ENCODE peak calls at places on chromosomes 11 and 22, in six cellular contexts. E is effector memory CD4-positive, alpha-beta T cell; R is left ventricle myocardium inferior; D is endodermal cell; Y is right lobe of liver; J is PC-3. V is an unnamed sample.
A peak's percentile ranks its signal among the peaks of the same experiment; 100 is the strongest.

GRCh38 chr22:26734339-26735018 is 77.1 kb downstream of the MIAT start:
- DNase-seq in E (no peak), R (no peak), D (no peak), Y (no peak), J (no peak), V (no peak)

GRCh38 chr11:12179521-12179920 is 69.1 kb downstream of the MICAL2 start:
- DNase-seq in E (no peak), R (no peak), D (no peak), Y (no peak), J (no peak), V (peak; percentile 12)

GRCh38 chr11:134124660-134125451 is 56.0 kb downstream of the JAM3 start:
- DNase-seq in E (no peak), R (peak; percentile 62), D (peak; percentile 89), Y (peak; percentile 59), J (no peak), V (peak; percentile 70)

GRCh38 chr11:43467958-43468357 is 109.2 kb downstream of the TTC17 start:
- DNase-seq in E (no peak), R (no peak), D (no peak), Y (no peak), J (no peak), V (no peak)

GRCh38 chr11:18836415-18836814 is 44.8 kb upstream of the PTPN5 start:
- DNase-seq in E (no peak), R (no peak), D (peak; percentile 74), Y (no peak), J (peak; percentile 23), V (no peak)

GRCh38 chr22:36211237-36211881 is 9.8 kb upstream of the APOL4 start:
- DNase-seq in E (no peak), R (no peak), D (peak; percentile 12), Y (no peak), J (no peak), V (no peak)

GRCh38 chr11:102727890-102728289 is 3.1 kb upstream of the MMP8 start:
- DNase-seq in E (no peak), R (no peak), D (no peak), Y (no peak), J (peak; percentile 66), V (no peak)

GRCh38 chr11:2590951-2591754 is 108.6 kb downstream of the KCNQ1OT1 start:
- DNase-seq in E (no peak), R (no peak), D (no peak), Y (no peak), J (no peak), V (peak; percentile 52)

GRCh38 chr11:47399860-47400812 is 8.3 kb upstream of the SLC39A13 start:
- DNase-seq in E (peak; percentile 33), R (peak; percentile 48), D (peak; percentile 78), Y (peak; percentile 61), J (no peak), V (no peak)

GRCh38 chr11:133833101-133833898 is 12.0 kb downstream of the SPATA19 start:
- DNase-seq in E (no peak), R (no peak), D (peak; percentile 47), Y (no peak), J (no peak), V (no peak)

GRCh38 chr11:65576867-65577755 is 1.3 kb downstream of the EHBP1L1 start:
- DNase-seq in E (no peak), R (peak; percentile 55), D (no peak), Y (peak; percentile 75), J (peak; percentile 94), V (peak; percentile 88)

GRCh38 chr11:2305140-2305861 is 3.5 kb downstream of the TSPAN32 start:
- DNase-seq in E (peak; percentile 76), R (peak; percentile 88), D (peak; percentile 97), Y (peak; percentile 90), J (peak; percentile 77), V (peak; percentile 94)

GRCh38 chr11:134932761-134933160 is 520.7 kb upstream of the B3GAT1 start:
- DNase-seq in E (no peak), R (peak; percentile 31), D (no peak), Y (no peak), J (no peak), V (no peak)

GRCh38 chr22:41127447-41127846 is 35.1 kb downstream of the EP300 start:
- DNase-seq in E (no peak), R (no peak), D (no peak), Y (no peak), J (no peak), V (peak; percentile 68)

GRCh38 chr11:105448703-105449079 is 161.2 kb upstream of the GRIA4 start:
- DNase-seq in E (no peak), R (no peak), D (no peak), Y (no peak), J (no peak), V (no peak)

GRCh38 chr11:79174045-79175008 is 266.5 kb downstream of the TENM4 start:
- DNase-seq in E (no peak), R (no peak), D (peak; percentile 84), Y (no peak), J (no peak), V (no peak)

GRCh38 chr11:66332371-66333219 is 3.6 kb downstream of the RIN1 start:
- DNase-seq in E (no peak), R (no peak), D (no peak), Y (peak; percentile 46), J (no peak), V (no peak)

GRCh38 chr11:35177370-35177769 is 38.4 kb downstream of the CD44 start:
- DNase-seq in E (no peak), R (no peak), D (no peak), Y (no peak), J (no peak), V (no peak)

GRCh38 chr11:111555255-111555654 is 14.7 kb downstream of the LAYN start:
- DNase-seq in E (no peak), R (no peak), D (no peak), Y (no peak), J (peak; percentile 55), V (no peak)

GRCh38 chr11:93519179-93519578 is 24.0 kb downstream of the SMCO4 start:
- DNase-seq in E (no peak), R (no peak), D (no peak), Y (no peak), J (no peak), V (no peak)

GRCh38 chr11:46198873-46199250 is 77.6 kb upstream of the PHF21A start:
- DNase-seq in E (no peak), R (no peak), D (no peak), Y (no peak), J (no peak), V (no peak)

GRCh38 chr11:19290356-19290755 is 49.6 kb upstream of the E2F8 start:
- DNase-seq in E (no peak), R (no peak), D (no peak), Y (no peak), J (no peak), V (no peak)

GRCh38 chr11:79896258-79896657 is 455.4 kb upstream of the TENM4 start:
- DNase-seq in E (no peak), R (no peak), D (no peak), Y (no peak), J (peak; percentile 27), V (no peak)

GRCh38 chr11:100791873-100792272 is 104.8 kb downstream of the ARHGAP42 start:
- DNase-seq in E (no peak), R (no peak), D (no peak), Y (no peak), J (peak; percentile 80), V (no peak)

GRCh38 chr11:65116370-65117205 is 913 bp downstream of the ZNHIT2 start:
- DNase-seq in E (peak; percentile 42), R (no peak), D (peak; percentile 80), Y (peak; percentile 69), J (peak; percentile 57), V (peak; percentile 79)

GRCh38 chr11:44388828-44389645 is 79.1 kb upstream of the ALX4 start:
- DNase-seq in E (no peak), R (no peak), D (no peak), Y (no peak), J (no peak), V (peak; percentile 18)

GRCh38 chr11:65862941-65863888 is 3.0 kb downstream of the MUS81 start:
- DNase-seq in E (no peak), R (no peak), D (no peak), Y (peak; percentile 53), J (no peak), V (peak; percentile 60)

GRCh38 chr11:13535819-13536218 is 40.0 kb upstream of the PTH start:
- DNase-seq in E (no peak), R (no peak), D (peak; percentile 63), Y (no peak), J (peak; percentile 2), V (no peak)

GRCh38 chr11:61372659-61373058 is 10.5 kb downstream of the TMEM138 start:
- DNase-seq in E (no peak), R (no peak), D (no peak), Y (no peak), J (no peak), V (no peak)
- H3K9me3 ChIP-seq in E (no peaks in the 10 kb centered on the region), R (no peaks in the 10 kb centered on the region), D (peaks cover 58% of the 10 kb centered on the region), Y (no peaks in the 10 kb centered on the region), J (peaks cover 16% of the 10 kb centered on the region), V (no peaks in the 10 kb centered on the region)

GRCh38 chr22:35064664-35065063 is 1.3 kb upstream of the ISX start:
- DNase-seq in E (no peak), R (no peak), D (no peak), Y (no peak), J (peak; percentile 31), V (no peak)
- H3K9me3 ChIP-seq in E (no peaks in the 10 kb centered on the region), R (no peaks in the 10 kb centered on the region), D (no peaks in the 10 kb centered on the region), Y (no peaks in the 10 kb centered on the region), J (no peaks in the 10 kb centered on the region), V (no peaks in the 10 kb centered on the region)

DNA sequence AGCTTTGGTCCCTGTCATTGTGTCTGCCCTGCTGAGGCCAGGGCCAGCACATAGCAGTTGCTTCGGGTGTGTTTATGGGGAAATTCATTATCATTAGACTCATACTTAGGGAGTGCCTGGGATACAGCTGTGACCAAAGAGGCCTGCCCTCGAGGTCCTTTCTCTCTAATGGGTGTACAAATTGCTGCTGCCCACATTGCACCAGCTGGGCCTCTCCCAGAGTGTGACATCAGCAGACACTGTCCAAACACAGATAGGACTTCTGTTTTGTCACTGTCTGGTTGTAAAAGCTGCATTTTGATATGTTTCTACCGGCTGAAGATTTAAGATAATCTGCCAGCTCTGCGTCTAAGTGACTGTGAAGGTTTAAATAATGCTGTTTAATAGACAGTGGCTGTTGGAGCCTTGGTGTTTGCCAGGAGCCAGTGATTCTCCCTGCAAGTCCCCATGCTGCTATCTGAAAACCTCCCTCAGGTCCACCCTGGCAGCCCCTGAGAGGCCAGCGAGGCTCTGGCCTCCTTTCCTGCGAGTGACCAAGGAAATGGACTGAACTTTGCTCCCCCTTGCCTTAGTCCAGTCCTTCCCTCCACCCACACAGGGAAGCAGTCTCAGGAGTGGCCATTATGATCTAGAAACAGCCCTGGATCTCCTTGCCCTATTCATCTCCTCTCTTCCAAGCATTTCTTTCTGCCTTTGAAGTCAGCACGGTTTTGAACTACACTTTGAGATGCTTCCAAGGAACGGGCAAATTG is 505.3 kb downstream of the TBC1D22A start:
- DNase-seq in E (no peak), R (no peak), D (no peak), Y (no peak), J (no peak), V (peak; percentile 15)
- H3K9me3 ChIP-seq in E (no peaks in the 10 kb centered on the region), R (peaks cover 15% of the 10 kb centered on the region), D (peaks cover 65% of the 10 kb centered on the region), Y (no peaks in the 10 kb centered on the region), J (no peaks in the 10 kb centered on the region), V (no peaks in the 10 kb centered on the region)

GRCh38 chr22:47406180-47406723 is 643.8 kb downstream of the TBC1D22A start:
- DNase-seq in E (no peak), R (no peak), D (no peak), Y (no peak), J (no peak), V (no peak)
- H3K9me3 ChIP-seq in E (no peaks in the 10 kb centered on the region), R (no peaks in the 10 kb centered on the region), D (peaks cover 25% of the 10 kb centered on the region), Y (no peaks in the 10 kb centered on the region), J (no peaks in the 10 kb centered on the region), V (no peaks in the 10 kb centered on the region)

GRCh38 chr11:114129699-114130659 is 70.5 kb downstream of the ZBTB16 start:
- DNase-seq in E (no peak), R (no peak), D (no peak), Y (no peak), J (no peak), V (no peak)
- H3K9me3 ChIP-seq in E (no peaks in the 10 kb centered on the region), R (no peaks in the 10 kb centered on the region), D (no peaks in the 10 kb centered on the region), Y (no peaks in the 10 kb centered on the region), J (no peaks in the 10 kb centered on the region), V (no peaks in the 10 kb centered on the region)

V was measured in upper lobe of right lung.